ENCODE peak calls at places on chromosomes 2 and 18, in six cellular contexts. One of them, this sample, is unnamed.

GRCh38 chr2:85579266-85579935 is 2.0 kb downstream of the VAMP8 start:
- DNase-seq in GM23248: no peak
- DNase-seq in body of pancreas: peak; percentile 51
- DNase-seq in GM19239: no peak
- DNase-seq in B cell: no peak
- DNase-seq in EH: no peak
- DNase-seq in this sample: no peak

GRCh38 chr2:218860950-218861381 is 1.4 kb downstream of the WNT6 start:
- DNase-seq in GM19239: no peak
- DNase-seq in B cell: no peak
- DNase-seq in EH: peak; percentile 89
- DNase-seq in GM23248: no peak
- DNase-seq in body of pancreas: no peak
- DNase-seq in this sample: peak; percentile 54

GRCh38 chr2:134072973-134073490 is 180.8 kb upstream of the MGAT5 start:
- DNase-seq in EH: no peak
- DNase-seq in GM19239: no peak
- DNase-seq in B cell: no peak
- DNase-seq in GM23248: no peak
- DNase-seq in body of pancreas: no peak
- DNase-seq in this sample: no peak

GRCh38 chr2:60461421-60462108 is 91.9 kb downstream of the BCL11A start:
- DNase-seq in B cell: no peak
- DNase-seq in GM23248: no peak
- DNase-seq in GM19239: no peak
- DNase-seq in body of pancreas: no peak
- DNase-seq in EH: no peak
- DNase-seq in this sample: no peak

GRCh38 chr2:39068757-39069515 is 51.9 kb downstream of the SOS1 start:
- DNase-seq in GM23248: peak; percentile 19
- DNase-seq in GM19239: no peak
- DNase-seq in EH: peak; percentile 7
- DNase-seq in B cell: no peak
- DNase-seq in body of pancreas: no peak
- DNase-seq in this sample: peak; percentile 13

GRCh38 chr2:105488198-105488757 is 89.4 kb upstream of the FHL2 start:
- DNase-seq in GM23248: no peak
- DNase-seq in GM19239: no peak
- DNase-seq in B cell: no peak
- DNase-seq in body of pancreas: no peak
- DNase-seq in EH: no peak
- DNase-seq in this sample: no peak

GRCh38 chr2:227462463-227462951 is 9.4 kb upstream of the AGFG1 start:
- DNase-seq in GM23248: no peak
- DNase-seq in GM19239: no peak
- DNase-seq in EH: no peak
- DNase-seq in B cell: peak; percentile 66
- DNase-seq in body of pancreas: no peak
- DNase-seq in this sample: no peak

GRCh38 chr2:149768320-149768799 is 180.8 kb upstream of the MMADHC start:
- DNase-seq in body of pancreas: no peak
- DNase-seq in GM19239: no peak
- DNase-seq in GM23248: peak; percentile 51
- DNase-seq in EH: peak; percentile 82
- DNase-seq in B cell: no peak
- DNase-seq in this sample: peak; percentile 40

GRCh38 chr2:65807942-65808341 is 375.5 kb upstream of the SPRED2 start:
- DNase-seq in B cell: no peak
- DNase-seq in body of pancreas: no peak
- DNase-seq in GM23248: no peak
- DNase-seq in GM19239: no peak
- DNase-seq in EH: no peak
- DNase-seq in this sample: no peak

GRCh38 chr2:99153921-99154604 is 679 bp downstream of the TSGA10 start:
- DNase-seq in EH: no peak
- DNase-seq in GM19239: no peak
- DNase-seq in body of pancreas: no peak
- DNase-seq in B cell: no peak
- DNase-seq in GM23248: peak; percentile 33
- DNase-seq in this sample: peak; percentile 33

GRCh38 chr2:173999272-173999671 is 34.1 kb upstream of the SP3 start:
- DNase-seq in EH: no peak
- DNase-seq in GM23248: no peak
- DNase-seq in B cell: no peak
- DNase-seq in body of pancreas: peak; percentile 90
- DNase-seq in GM19239: no peak
- DNase-seq in this sample: peak; percentile 41

GRCh38 chr2:37344453-37345361 is at the start of gene QPCT:
- DNase-seq in B cell: peak; percentile 94
- DNase-seq in GM23248: peak; percentile 80
- DNase-seq in EH: peak; percentile 71
- DNase-seq in body of pancreas: peak; percentile 53
- DNase-seq in GM19239: peak; percentile 38
- DNase-seq in this sample: peak; percentile 80

GRCh38 chr2:240388471-240389301 is 46.8 kb upstream of the GPC1 start:
- DNase-seq in B cell: no peak
- DNase-seq in EH: no peak
- DNase-seq in body of pancreas: peak; percentile 7
- DNase-seq in GM23248: no peak
- DNase-seq in GM19239: no peak
- DNase-seq in this sample: no peak

GRCh38 chr18:12741351-12741750 is 38.5 kb downstream of the PSMG2 start:
- DNase-seq in GM19239: no peak
- DNase-seq in GM23248: peak; percentile 92
- DNase-seq in body of pancreas: no peak
- DNase-seq in B cell: no peak
- DNase-seq in EH: peak; percentile 87
- DNase-seq in this sample: no peak

GRCh38 chr2:85902496-85902895 is 13.7 kb upstream of the ST3GAL5 start:
- DNase-seq in EH: peak; percentile 90
- DNase-seq in body of pancreas: no peak
- DNase-seq in GM23248: peak; percentile 96
- DNase-seq in B cell: no peak
- DNase-seq in GM19239: no peak
- DNase-seq in this sample: peak; percentile 60

GRCh38 chr2:24907106-24907505 is 12.9 kb downstream of the ADCY3 start:
- DNase-seq in EH: peak; percentile 38
- DNase-seq in body of pancreas: no peak
- DNase-seq in GM19239: no peak
- DNase-seq in B cell: no peak
- DNase-seq in GM23248: peak; percentile 20
- DNase-seq in this sample: no peak

GRCh38 chr2:240277073-240277806 is 136.8 kb upstream of the OTOS start:
- DNase-seq in GM23248: peak; percentile 67
- DNase-seq in body of pancreas: peak; percentile 79
- DNase-seq in B cell: no peak
- DNase-seq in GM19239: no peak
- DNase-seq in EH: peak; percentile 66
- DNase-seq in this sample: peak; percentile 70

GRCh38 chr18:24703316-24703715 is 242.9 kb downstream of the HRH4 start:
- DNase-seq in body of pancreas: no peak
- DNase-seq in GM23248: no peak
- DNase-seq in GM19239: no peak
- DNase-seq in EH: no peak
- DNase-seq in B cell: no peak
- DNase-seq in this sample: no peak

GRCh38 chr2:28164280-28164801 is 228.3 kb upstream of the FOSL2 start:
- DNase-seq in GM23248: no peak
- DNase-seq in GM19239: no peak
- DNase-seq in B cell: no peak
- DNase-seq in body of pancreas: peak; percentile 18
- DNase-seq in EH: peak; percentile 66
- DNase-seq in this sample: peak; percentile 37

GRCh38 chr2:23411752-23412431 is 26.9 kb downstream of the KLHL29 start:
- DNase-seq in GM19239: no peak
- DNase-seq in B cell: no peak
- DNase-seq in GM23248: peak; percentile 96
- DNase-seq in body of pancreas: no peak
- DNase-seq in EH: peak; percentile 97
- DNase-seq in this sample: peak; percentile 67

GRCh38 chr2:17672583-17673317 is 80.9 kb downstream of the SMC6 start:
- DNase-seq in B cell: no peak
- DNase-seq in body of pancreas: no peak
- DNase-seq in EH: peak; percentile 62
- DNase-seq in GM23248: peak; percentile 83
- DNase-seq in GM19239: no peak
- DNase-seq in this sample: peak; percentile 27

GRCh38 chr2:15932394-15933183 is 7.8 kb upstream of the MYCN start:
- DNase-seq in GM19239: no peak
- DNase-seq in body of pancreas: no peak
- DNase-seq in EH: no peak
- DNase-seq in B cell: no peak
- DNase-seq in GM23248: no peak
- DNase-seq in this sample: no peak

GRCh38 chr2:98730053-98730850 is 680 bp downstream of the MGAT4A start:
- DNase-seq in EH: peak; percentile 1
- DNase-seq in B cell: peak; percentile 66
- DNase-seq in GM19239: peak; percentile 28
- DNase-seq in body of pancreas: peak; percentile 74
- DNase-seq in GM23248: peak; percentile 23
- DNase-seq in this sample: peak; percentile 28

GRCh38 chr2:239201531-239201876 is 199.3 kb downstream of the HDAC4 start:
- DNase-seq in GM19239: no peak
- DNase-seq in body of pancreas: peak; percentile 31
- DNase-seq in B cell: no peak
- DNase-seq in GM23248: peak; percentile 23
- DNase-seq in EH: peak; percentile 19
- DNase-seq in this sample: no peak

This sample was measured in astrocyte of the hippocampus.